ENCODE peak calls at places on chromosomes 7 and 10, in nine cellular contexts. R is HCT116, I is neural progenitor cell, D is transverse colon, K is NCI-H1417, X is GM20000, A is uterus, M is mucosa of gallbladder, J is tibial nerve. N is an unnamed sample.

GRCh38 chr10:128125416-128125943 is 743 bp downstream of the MKI67 start:
- DNase-seq in R (no peak), I (peak; percentile 9), D (peak; percentile 40), K (no peak), X (no peak), A (no peak), M (no peak), J (no peak), N (peak; percentile 25)

GRCh38 chr10:123582084-123582989 is 83.8 kb upstream of the GPR26 start:
- DNase-seq in R (peak; percentile 68), I (peak; percentile 89), D (peak; percentile 79), K (peak; percentile 51), X (peak; percentile 80), A (peak; percentile 71), M (peak; percentile 74), J (peak; percentile 84), N (peak; percentile 29)

GRCh38 chr7:77416621-77417371 is 647 bp upstream of the GSAP start:
- DNase-seq in R (no peak), I (no peak), D (no peak), K (no peak), X (no peak), A (no peak), M (no peak), J (no peak), N (no peak)

GRCh38 chr10:47366731-47367460 is 17.2 kb downstream of the ZNF488 start:
- DNase-seq in R (no peak), I (no peak), D (no peak), K (no peak), X (no peak), A (no peak), M (no peak), J (no peak), N (no peak)

GRCh38 chr10:42781893-42782445 is 626 bp upstream of the BMS1 start:
- DNase-seq in R (no peak), I (no peak), D (peak; percentile 31), K (no peak), X (no peak), A (no peak), M (no peak), J (no peak), N (no peak)

GRCh38 chr10:60148266-60148840 is 241.3 kb downstream of the ANK3 start:
- DNase-seq in R (no peak), I (no peak), D (peak; percentile 41), K (no peak), X (no peak), A (no peak), M (peak; percentile 45), J (no peak), N (peak; percentile 11)

GRCh38 chr10:3455385-3456334 is 283.1 kb upstream of the PITRM1 start:
- DNase-seq in R (no peak), I (no peak), D (no peak), K (no peak), X (no peak), A (no peak), M (no peak), J (no peak), N (no peak)

GRCh38 chr7:15977663-15978062 is 291.2 kb upstream of the MEOX2 start:
- DNase-seq in R (no peak), I (no peak), D (no peak), K (no peak), X (no peak), A (no peak), M (no peak), J (no peak), N (no peak)

GRCh38 chr7:112782498-112782897 is 7.7 kb downstream of the TMEM168 start:
- DNase-seq in R (no peak), I (no peak), D (no peak), K (no peak), X (peak; percentile 42), A (no peak), M (no peak), J (no peak), N (no peak)

GRCh38 chr7:103715376-103716110 is 269.5 kb upstream of the SLC26A5 start:
- DNase-seq in R (no peak), I (no peak), D (no peak), K (no peak), X (no peak), A (no peak), M (no peak), J (no peak), N (peak; percentile 43)

GRCh38 chr7:139252451-139252850 is 21.4 kb downstream of the UBN2 start:
- DNase-seq in R (no peak), I (no peak), D (no peak), K (no peak), X (no peak), A (no peak), M (no peak), J (no peak), N (no peak)

GRCh38 chr7:141649865-141650499 is 52.0 kb downstream of the DENND11 start:
- DNase-seq in R (peak; percentile 45), I (peak; percentile 80), D (peak; percentile 53), K (peak; percentile 76), X (peak; percentile 51), A (peak; percentile 51), M (peak; percentile 57), J (peak; percentile 45), N (peak; percentile 77)

GRCh38 chr7:1679326-1679965 is 9.4 kb downstream of the ELFN1 start:
- DNase-seq in R (no peak), I (no peak), D (no peak), K (no peak), X (no peak), A (no peak), M (no peak), J (no peak), N (no peak)

GRCh38 chr10:72688208-72688651 is 3.7 kb upstream of the MCU start:
- DNase-seq in R (no peak), I (no peak), D (no peak), K (no peak), X (peak; percentile 23), A (no peak), M (peak; percentile 34), J (no peak), N (no peak)

GRCh38 chr10:77357611-77358010 is 280.0 kb downstream of the KCNMA1 start:
- DNase-seq in R (no peak), I (no peak), D (no peak), K (no peak), X (no peak), A (no peak), M (no peak), J (no peak), N (no peak)

GRCh38 chr10:131961777-131962450 is 19.8 kb downstream of the BNIP3 start:
- DNase-seq in R (no peak), I (no peak), D (no peak), K (no peak), X (no peak), A (no peak), M (no peak), J (no peak), N (peak; percentile 82)

GRCh38 chr7:48962821-48963505 is 38.6 kb downstream of the CDC14C start:
- DNase-seq in R (no peak), I (no peak), D (no peak), K (no peak), X (no peak), A (no peak), M (no peak), J (no peak), N (peak; percentile 66)

GRCh38 chr7:3493499-3493898 is 192.4 kb downstream of the SDK1 start:
- DNase-seq in R (no peak), I (no peak), D (no peak), K (no peak), X (no peak), A (no peak), M (no peak), J (no peak), N (no peak)

GRCh38 chr7:68336534-68336933 is 1261.7 kb upstream of the AUTS2 start:
- DNase-seq in R (no peak), I (no peak), D (no peak), K (no peak), X (no peak), A (no peak), M (no peak), J (no peak), N (no peak)

GRCh38 chr10:71075066-71075758 is 137.2 kb upstream of the UNC5B start:
- DNase-seq in R (no peak), I (no peak), D (no peak), K (peak; percentile 41), X (no peak), A (peak; percentile 8), M (no peak), J (no peak), N (peak; percentile 87)

GRCh38 chr7:99380032-99380822 is 5.7 kb downstream of the ARPC1B start:
- DNase-seq in R (no peak), I (no peak), D (peak; percentile 42), K (no peak), X (peak; percentile 78), A (no peak), M (peak; percentile 46), J (peak; percentile 40), N (no peak)

GRCh38 chr10:52082307-52082706 is 231.8 kb upstream of the DKK1 start:
- DNase-seq in R (no peak), I (no peak), D (no peak), K (no peak), X (no peak), A (no peak), M (no peak), J (no peak), N (no peak)

GRCh38 chr7:120743128-120743527 is 114.8 kb downstream of the TSPAN12 start:
- DNase-seq in R (no peak), I (no peak), D (no peak), K (no peak), X (no peak), A (no peak), M (no peak), J (no peak), N (peak; percentile 90)